ENCODE peak calls at places on chromosomes 6 and 20, in ten cellular contexts. E, Z, W, C, R, T, A, F, I and L are unnamed samples.
A peak's percentile ranks its signal among the peaks of the same experiment; 100 is the strongest.

GRCh38 chr6:35014786-35015185 is 125.7 kb downstream of the ANKS1A start:
- DNase-seq in W (no peak), R (no peak), F (peak; percentile 78), I (no peak), C (no peak), E (no peak), A (peak; percentile 61), Z (no peak), T (no peak), L (no peak)

GRCh38 chr20:4130404-4131189 is 115.2 kb upstream of the RNF24 start:
- DNase-seq in I (no peak), W (no peak), A (peak; percentile 41), F (peak; percentile 72), Z (no peak), E (no peak), R (no peak), T (no peak), C (no peak), L (no peak)

GRCh38 chr6:105616521-105616920 is 213.6 kb upstream of the PREP start:
- DNase-seq in E (no peak), F (no peak), I (no peak), T (no peak), Z (no peak), C (no peak), A (no peak), W (no peak), R (no peak), L (no peak)

GRCh38 chr20:32762754-32763201 is 593 bp downstream of the DNMT3B start:
- DNase-seq in W (no peak), E (no peak), C (no peak), R (no peak), A (no peak), I (no peak), Z (no peak), F (no peak), T (no peak), L (no peak)

GRCh38 chr6:68080074-68080473 is 555.0 kb upstream of the ADGRB3 start:
- DNase-seq in F (no peak), I (no peak), W (no peak), C (no peak), A (no peak), R (no peak), Z (no peak), T (no peak), E (no peak), L (no peak)

GRCh38 chr20:24936526-24937407 is 12.3 kb upstream of the CST7 start:
- DNase-seq in W (no peak), R (no peak), T (no peak), Z (no peak), C (peak; percentile 30), F (no peak), E (no peak), A (no peak), I (no peak), L (no peak)

GRCh38 chr20:17645010-17645409 is 37.0 kb downstream of the RRBP1 start:
- DNase-seq in T (no peak), C (peak; percentile 30), Z (no peak), R (no peak), F (no peak), I (no peak), E (no peak), A (no peak), W (no peak), L (no peak)

GRCh38 chr20:51153867-51154707 is 131.2 kb upstream of the KCNG1 start:
- DNase-seq in F (no peak), C (no peak), W (no peak), A (no peak), T (no peak), E (no peak), Z (no peak), R (no peak), I (no peak), L (no peak)

GRCh38 chr6:42099340-42100028 is 42.9 kb downstream of the C6orf132 start:
- DNase-seq in C (no peak), R (no peak), F (peak; percentile 71), W (no peak), I (no peak), A (peak; percentile 26), E (peak; percentile 60), T (no peak), Z (peak; percentile 31), L (peak; percentile 26)

GRCh38 chr6:139173172-139173571 is 38.3 kb downstream of the HECA start:
- DNase-seq in Z (no peak), E (no peak), F (peak; percentile 5), W (no peak), R (no peak), I (no peak), C (no peak), A (no peak), T (no peak), L (no peak)

GRCh38 chr6:167750956-167751358 is 75.8 kb upstream of the AFDN start:
- DNase-seq in W (no peak), F (no peak), Z (no peak), R (no peak), C (no peak), E (peak; percentile 97), A (no peak), I (no peak), T (peak; percentile 41), L (peak; percentile 39)

GRCh38 chr6:168100011-168100802 is 21.2 kb upstream of the FRMD1 start:
- DNase-seq in F (no peak), C (peak; percentile 21), I (no peak), Z (no peak), T (no peak), W (no peak), R (no peak), E (no peak), A (no peak), L (no peak)

GRCh38 chr6:113642714-113643442 is 214.3 kb upstream of the MARCKS start:
- DNase-seq in E (peak; percentile 96), W (no peak), T (no peak), C (no peak), R (no peak), I (no peak), A (no peak), F (peak; percentile 28), Z (peak; percentile 62), L (no peak)

GRCh38 chr20:57879437-57880115 is 169.8 kb upstream of the PMEPA1 start:
- DNase-seq in I (no peak), E (no peak), Z (no peak), A (no peak), R (no peak), T (no peak), F (no peak), C (no peak), W (no peak), L (no peak)

GRCh38 chr6:129141499-129141898 is 258.6 kb downstream of the LAMA2 start:
- DNase-seq in F (peak; percentile 21), Z (no peak), I (no peak), A (peak; percentile 19), R (no peak), C (no peak), W (no peak), T (no peak), E (no peak), L (no peak)

GRCh38 chr6:37942606-37943376 is 123.3 kb downstream of the ZFAND3 start:
- DNase-seq in R (no peak), F (peak; percentile 56), A (no peak), Z (no peak), W (no peak), I (no peak), E (no peak), C (no peak), T (no peak), L (no peak)

GRCh38 chr6:168440520-168441433 is at the start of gene SMOC2:
- DNase-seq in W (no peak), C (peak; percentile 76), E (peak; percentile 25), T (no peak), F (no peak), Z (peak; percentile 35), R (no peak), A (no peak), I (no peak), L (no peak)

GRCh38 chr6:51472745-51473483 is 614.5 kb downstream of the PKHD1 start:
- DNase-seq in E (no peak), C (no peak), Z (no peak), A (no peak), I (no peak), T (no peak), W (no peak), R (no peak), F (no peak), L (peak; percentile 28)

GRCh38 chr20:14335122-14335521 is 2.3 kb downstream of the FLRT3 start:
- DNase-seq in T (peak; percentile 26), E (no peak), Z (peak; percentile 31), I (no peak), A (no peak), W (no peak), C (no peak), F (no peak), R (no peak), L (no peak)

GRCh38 chr20:4160761-4161305 is 145.5 kb upstream of the RNF24 start:
- DNase-seq in F (peak; percentile 54), W (no peak), T (peak; percentile 88), I (no peak), A (no peak), Z (no peak), R (no peak), C (peak; percentile 86), E (peak; percentile 22), L (peak; percentile 34)

GRCh38 chr20:25023316-25023715 is 30.8 kb upstream of the APMAP start:
- DNase-seq in E (peak; percentile 4), T (no peak), I (no peak), W (no peak), R (no peak), F (no peak), C (no peak), A (no peak), Z (no peak), L (no peak)

GRCh38 chr6:131349199-131349598 is 213.9 kb downstream of the AKAP7 start:
- DNase-seq in R (no peak), A (no peak), Z (no peak), T (no peak), E (no peak), C (no peak), W (no peak), F (no peak), I (no peak), L (no peak)

GRCh38 chr6:153947817-153948447 is 91.1 kb upstream of the OPRM1 start:
- DNase-seq in C (no peak), A (peak; percentile 18), E (peak; percentile 41), W (no peak), R (peak; percentile 13), F (no peak), I (no peak), T (peak; percentile 24), Z (peak; percentile 29), L (no peak)